ENCODE peak calls at places on chromosome 5, in four cellular contexts. One of them, this sample, is unnamed.
A peak's percentile ranks its signal among the peaks of the same experiment; 100 is the strongest.

GRCh38 chr5:165227515-165227914 is 1722.1 kb downstream of the MAT2B start:
- DNase-seq in HepG2: no peak
- DNase-seq in A549: no peak
- DNase-seq in H1: no peak
- DNase-seq in this sample: no peak

GRCh38 chr5:173726848-173727557 is 110.6 kb upstream of the BOD1 start:
- DNase-seq in HepG2: no peak
- DNase-seq in H1: no peak
- DNase-seq in A549: no peak
- DNase-seq in this sample: no peak

GRCh38 chr5:147688965-147689364 is 93.6 kb downstream of the JAKMIP2 start:
- DNase-seq in H1: no peak
- DNase-seq in HepG2: no peak
- DNase-seq in A549: no peak
- DNase-seq in this sample: no peak

GRCh38 chr5:36240779-36241635 is 718 bp downstream of the NADK2 start:
- DNase-seq in HepG2: peak; percentile 40
- DNase-seq in A549: peak; percentile 41
- DNase-seq in H1: peak; percentile 76
- DNase-seq in this sample: peak; percentile 74

GRCh38 chr5:173858025-173858674 is 30.0 kb upstream of the CPEB4 start:
- DNase-seq in HepG2: no peak
- DNase-seq in H1: no peak
- DNase-seq in A549: no peak
- DNase-seq in this sample: no peak

GRCh38 chr5:13859285-13859684 is 85.2 kb downstream of the DNAH5 start:
- DNase-seq in HepG2: no peak
- DNase-seq in A549: no peak
- DNase-seq in H1: no peak
- DNase-seq in this sample: no peak

GRCh38 chr5:6708814-6709213 is 4.4 kb upstream of the TENT4A start:
- DNase-seq in A549: no peak
- DNase-seq in H1: no peak
- DNase-seq in HepG2: no peak
- DNase-seq in this sample: no peak

GRCh38 chr5:65172486-65173129 is 309.1 kb downstream of the ADAMTS6 start:
- DNase-seq in HepG2: no peak
- DNase-seq in A549: no peak
- DNase-seq in H1: no peak
- DNase-seq in this sample: no peak

GRCh38 chr5:81553570-81554212 is 159.8 kb upstream of the ACOT12 start:
- DNase-seq in H1: no peak
- DNase-seq in HepG2: no peak
- DNase-seq in A549: no peak
- DNase-seq in this sample: no peak

GRCh38 chr5:159965031-159965837 is 43.7 kb upstream of the TTC1 start:
- DNase-seq in HepG2: peak; percentile 20
- DNase-seq in H1: peak; percentile 85
- DNase-seq in A549: peak; percentile 36
- DNase-seq in this sample: no peak

GRCh38 chr5:178234121-178234752 is 1.6 kb upstream of the PHYKPL start:
- DNase-seq in A549: no peak
- DNase-seq in H1: no peak
- DNase-seq in HepG2: no peak
- DNase-seq in this sample: no peak

GRCh38 chr5:138448481-138449398 is 9.9 kb downstream of the REEP2 start:
- DNase-seq in A549: no peak
- DNase-seq in H1: no peak
- DNase-seq in HepG2: no peak
- DNase-seq in this sample: no peak

GRCh38 chr5:135979510-135979909 is 24.7 kb upstream of the LECT2 start:
- DNase-seq in H1: no peak
- DNase-seq in HepG2: no peak
- DNase-seq in A549: no peak
- DNase-seq in this sample: no peak

GRCh38 chr5:139058121-139058520 is 140.0 kb downstream of the SIL1 start:
- DNase-seq in A549: no peak
- DNase-seq in HepG2: no peak
- DNase-seq in H1: no peak
- DNase-seq in this sample: no peak

GRCh38 chr5:73967347-73967746 is 341.4 kb downstream of the ARHGEF28 start:
- DNase-seq in A549: no peak
- DNase-seq in H1: no peak
- DNase-seq in HepG2: no peak
- DNase-seq in this sample: no peak

GRCh38 chr5:87826507-87826906 is 413.8 kb upstream of the CCNH start:
- DNase-seq in A549: no peak
- DNase-seq in H1: no peak
- DNase-seq in HepG2: no peak
- DNase-seq in this sample: no peak

GRCh38 chr5:170145462-170145861 is 39.8 kb downstream of the FOXI1 start:
- DNase-seq in H1: peak; percentile 26
- DNase-seq in A549: no peak
- DNase-seq in HepG2: no peak
- DNase-seq in this sample: peak; percentile 28

GRCh38 chr5:35781181-35781580 is 75.5 kb upstream of the IL7R start:
- DNase-seq in HepG2: no peak
- DNase-seq in H1: no peak
- DNase-seq in A549: no peak
- DNase-seq in this sample: no peak

GRCh38 chr5:460413-460700 is 17.4 kb downstream of the EXOC3 start:
- DNase-seq in HepG2: no peak
- DNase-seq in H1: no peak
- DNase-seq in A549: no peak
- DNase-seq in this sample: no peak

GRCh38 chr5:10262995-10263394 is 12.9 kb downstream of the CCT5 start:
- DNase-seq in H1: no peak
- DNase-seq in HepG2: no peak
- DNase-seq in A549: no peak
- DNase-seq in this sample: no peak

GRCh38 chr5:44919560-44919959 is 110.8 kb downstream of the MRPS30 start:
- DNase-seq in HepG2: no peak
- DNase-seq in H1: no peak
- DNase-seq in A549: no peak
- DNase-seq in this sample: no peak

GRCh38 chr5:52148679-52149078 is 639.0 kb upstream of the ITGA1 start:
- DNase-seq in H1: no peak
- DNase-seq in HepG2: no peak
- DNase-seq in A549: no peak
- DNase-seq in this sample: no peak

GRCh38 chr5:67166460-67166871 is 30.1 kb downstream of the CD180 start:
- DNase-seq in HepG2: no peak
- DNase-seq in A549: peak; percentile 10
- DNase-seq in H1: no peak
- DNase-seq in this sample: no peak

GRCh38 chr5:54301215-54301614 is 9.2 kb downstream of the ARL15 start:
- DNase-seq in HepG2: no peak
- DNase-seq in A549: no peak
- DNase-seq in H1: no peak
- DNase-seq in this sample: no peak
- TF ChIP-seq RNF2 in HepG2: no peak
- TF ChIP-seq RNF2 in A549: no peak
- TF ChIP-seq RNF2 in H1: no peak
- TF ChIP-seq RNF2 in this sample: no peak

GRCh38 chr5:89255845-89256463 is 373.0 kb upstream of the MEF2C start:
- DNase-seq in HepG2: no peak
- DNase-seq in H1: no peak
- DNase-seq in A549: peak; percentile 3
- DNase-seq in this sample: peak; percentile 74
- TF ChIP-seq RFX5 in HepG2: no peak
- TF ChIP-seq RFX5 in H1: no peak
- TF ChIP-seq RFX5 in A549: no peak
- TF ChIP-seq RFX5 in this sample: no peak

DNA sequence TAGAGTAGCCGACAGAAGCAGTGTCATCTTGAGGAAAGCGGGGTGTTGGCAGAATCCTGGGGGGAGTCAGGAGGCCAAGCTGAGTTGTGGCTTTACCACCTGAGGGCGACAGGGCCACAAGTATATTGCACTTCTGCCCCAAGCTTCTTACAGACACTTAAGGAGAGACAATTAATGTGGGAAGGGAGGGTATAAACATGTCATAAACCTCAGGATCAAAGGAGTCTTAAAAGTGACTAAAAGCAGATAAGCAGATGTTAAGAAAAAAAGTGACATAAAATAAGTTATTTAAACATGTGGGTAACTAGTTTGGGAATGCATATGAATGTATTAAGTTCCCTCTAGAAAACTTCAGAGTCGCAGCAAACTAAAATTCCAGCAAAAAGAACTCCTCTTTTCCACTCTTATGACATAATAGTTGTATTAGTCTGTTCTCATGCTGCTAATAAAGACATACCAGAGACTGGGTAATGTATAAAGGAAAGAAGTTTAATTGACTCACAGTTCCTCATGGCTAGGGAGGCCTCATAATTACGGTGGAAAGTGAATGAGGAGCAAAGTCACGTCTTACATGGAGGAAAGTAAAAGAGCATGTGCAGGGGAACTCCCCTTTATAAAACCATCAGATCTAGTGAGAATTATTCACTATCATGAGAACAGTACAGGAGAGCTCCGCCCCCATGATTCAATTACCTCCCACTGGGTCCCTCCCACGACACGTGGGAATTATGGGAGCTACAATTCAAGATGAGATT is 63.8 kb downstream of the ERAP1 start:
- DNase-seq in A549: no peak
- DNase-seq in HepG2: no peak
- DNase-seq in H1: no peak
- DNase-seq in this sample: no peak
- TF ChIP-seq RNF2 in A549: no peak
- TF ChIP-seq RNF2 in HepG2: no peak
- TF ChIP-seq RNF2 in H1: no peak
- TF ChIP-seq RNF2 in this sample: no peak

DNA sequence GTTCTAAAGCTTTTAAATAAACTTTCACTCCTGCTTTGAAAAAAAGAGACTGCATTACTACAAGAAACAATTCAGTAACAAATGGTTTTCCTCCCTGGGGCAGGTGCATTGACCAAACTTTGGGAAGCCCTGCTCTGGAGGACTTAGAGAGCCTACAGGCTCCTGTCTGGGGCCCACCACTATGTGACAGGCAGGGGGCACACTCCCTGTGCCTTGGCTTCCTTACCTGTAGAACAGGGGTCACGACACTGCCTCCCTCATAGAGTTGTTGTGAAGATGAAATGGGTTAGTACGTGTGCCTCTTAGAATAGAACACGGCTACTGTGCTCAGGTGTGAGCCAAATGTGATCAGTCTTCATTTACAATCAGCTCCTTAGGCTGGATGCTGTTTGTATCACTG is 130.1 kb downstream of the GPBP1 start:
- DNase-seq in HepG2: no peak
- DNase-seq in H1: no peak
- DNase-seq in A549: no peak
- DNase-seq in this sample: peak; percentile 6
- TF ChIP-seq RFX5 in HepG2: no peak
- TF ChIP-seq RFX5 in H1: no peak
- TF ChIP-seq RFX5 in A549: no peak
- TF ChIP-seq RFX5 in this sample: no peak

GRCh38 chr5:122723606-122724352 is 51.1 kb upstream of the SNX2 start:
- DNase-seq in HepG2: no peak
- DNase-seq in A549: no peak
- DNase-seq in H1: no peak
- DNase-seq in this sample: no peak
- TF ChIP-seq RNF2 in HepG2: no peak
- TF ChIP-seq RNF2 in A549: no peak
- TF ChIP-seq RNF2 in H1: no peak
- TF ChIP-seq RNF2 in this sample: no peak

DNA sequence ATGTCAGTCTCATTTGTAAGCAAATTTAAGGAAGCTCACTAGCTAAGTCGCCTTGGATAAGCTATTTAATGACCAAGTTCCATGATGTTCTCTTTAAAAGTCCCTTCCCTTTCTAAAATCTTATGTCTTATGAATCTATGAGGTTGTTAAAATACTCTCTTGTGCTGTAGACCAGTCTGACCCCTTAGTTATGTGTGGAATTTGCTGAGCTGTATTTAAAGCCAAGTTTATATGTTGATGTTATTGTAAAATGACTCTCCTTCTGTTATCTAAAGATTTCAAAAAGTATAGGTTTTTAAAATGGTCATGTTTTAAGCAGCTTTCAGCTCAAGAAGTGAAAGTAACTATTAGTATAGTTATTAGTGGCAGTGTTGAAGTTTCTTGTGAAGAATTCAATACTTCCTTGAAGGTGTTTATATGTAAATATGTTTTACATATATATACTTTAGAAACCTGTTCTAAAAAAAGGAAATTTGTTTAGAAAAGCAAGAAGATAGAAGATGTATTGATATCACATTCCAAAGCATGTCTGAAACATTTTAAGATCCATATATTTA is 92.2 kb downstream of the CDC42SE2 start:
- DNase-seq in A549: no peak
- DNase-seq in H1: no peak
- DNase-seq in HepG2: no peak
- DNase-seq in this sample: no peak
- TF ChIP-seq RFX5 in A549: no peak
- TF ChIP-seq RFX5 in H1: no peak
- TF ChIP-seq RFX5 in HepG2: no peak
- TF ChIP-seq RFX5 in this sample: no peak

DNA sequence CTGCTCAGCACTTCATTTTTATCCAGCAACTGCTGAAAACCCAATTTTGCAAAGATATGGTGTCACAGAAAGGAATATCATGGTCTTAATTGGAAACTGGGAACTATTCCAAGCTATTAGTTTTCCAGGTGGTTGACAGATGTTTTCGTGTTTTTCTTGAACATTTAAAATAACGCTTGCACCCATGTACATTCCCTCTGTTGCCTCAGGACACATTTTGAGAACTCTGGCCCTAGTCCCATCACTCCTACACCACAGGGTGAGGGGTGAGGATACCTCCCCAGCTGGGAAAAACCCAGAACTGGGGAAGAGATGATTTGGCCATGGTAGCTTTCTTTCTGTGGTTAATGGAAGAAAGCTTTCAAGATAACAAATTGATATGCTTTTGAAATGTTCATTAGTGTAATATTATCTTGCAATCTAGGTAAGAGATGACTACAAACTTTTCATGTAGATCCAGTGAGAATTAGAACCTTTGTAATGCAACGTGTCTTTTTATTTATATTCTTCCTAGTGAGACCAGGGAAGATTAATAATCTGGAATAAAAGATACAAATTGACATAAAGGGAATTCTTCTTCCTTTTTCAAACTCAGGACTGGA is 627.0 kb downstream of the RAB3C start:
- DNase-seq in A549: no peak
- DNase-seq in HepG2: no peak
- DNase-seq in H1: no peak
- DNase-seq in this sample: no peak
- TF ChIP-seq RNF2 in A549: no peak
- TF ChIP-seq RNF2 in HepG2: no peak
- TF ChIP-seq RNF2 in H1: no peak
- TF ChIP-seq RNF2 in this sample: no peak

This sample was measured in K562.